ENCODE peak calls at places on chromosomes 16 and 17, in six cellular contexts. One of them, this sample, is unnamed.

GRCh38 chr17:44867841-44868240 is 20.2 kb downstream of the HIGD1B start:
- DNase-seq in GM12891: no peak
- DNase-seq in HepG2: no peak
- DNase-seq in H1: no peak
- DNase-seq in GM12878: no peak
- DNase-seq in K562: no peak
- DNase-seq in this sample: no peak

GRCh38 chr17:3961564-3962047 is 2.6 kb downstream of the ATP2A3 start:
- DNase-seq in K562: no peak
- DNase-seq in H1: no peak
- DNase-seq in HepG2: no peak
- DNase-seq in GM12891: no peak
- DNase-seq in GM12878: peak
- DNase-seq in this sample: no peak

GRCh38 chr17:67040652-67041051 is 3.7 kb upstream of the CACNG1 start:
- DNase-seq in GM12891: no peak
- DNase-seq in H1: no peak
- DNase-seq in HepG2: no peak
- DNase-seq in GM12878: no peak
- DNase-seq in K562: no peak
- DNase-seq in this sample: no peak

GRCh38 chr16:31181102-31181830 is 1.3 kb downstream of the FUS start:
- DNase-seq in GM12891: no peak
- DNase-seq in H1: no peak
- DNase-seq in GM12878: no peak
- DNase-seq in K562: peak
- DNase-seq in HepG2: no peak
- DNase-seq in this sample: no peak

GRCh38 chr17:72244942-72245341 is 124.1 kb downstream of the SOX9 start:
- DNase-seq in HepG2: no peak
- DNase-seq in GM12878: no peak
- DNase-seq in GM12891: no peak
- DNase-seq in H1: no peak
- DNase-seq in K562: no peak
- DNase-seq in this sample: no peak

GRCh38 chr17:77769215-77769614 is 189.3 kb upstream of the TNRC6C start:
- DNase-seq in GM12891: no peak
- DNase-seq in GM12878: no peak
- DNase-seq in HepG2: no peak
- DNase-seq in K562: no peak
- DNase-seq in H1: no peak
- DNase-seq in this sample: no peak

GRCh38 chr16:88401604-88402246 is 19.0 kb downstream of the ZNF469 start:
- DNase-seq in GM12878: no peak
- DNase-seq in GM12891: no peak
- DNase-seq in K562: no peak
- DNase-seq in H1: no peak
- DNase-seq in HepG2: no peak
- DNase-seq in this sample: no peak

GRCh38 chr16:67967183-67967955 is 1.1 kb downstream of the SLC12A4 start:
- DNase-seq in K562: peak
- DNase-seq in GM12878: no peak
- DNase-seq in GM12891: no peak
- DNase-seq in HepG2: no peak
- DNase-seq in H1: no peak
- DNase-seq in this sample: no peak

GRCh38 chr17:42781639-42782401 is 1.4 kb downstream of the WNK4 start:
- DNase-seq in H1: no peak
- DNase-seq in GM12878: no peak
- DNase-seq in K562: no peak
- DNase-seq in GM12891: no peak
- DNase-seq in HepG2: no peak
- DNase-seq in this sample: no peak

DNA sequence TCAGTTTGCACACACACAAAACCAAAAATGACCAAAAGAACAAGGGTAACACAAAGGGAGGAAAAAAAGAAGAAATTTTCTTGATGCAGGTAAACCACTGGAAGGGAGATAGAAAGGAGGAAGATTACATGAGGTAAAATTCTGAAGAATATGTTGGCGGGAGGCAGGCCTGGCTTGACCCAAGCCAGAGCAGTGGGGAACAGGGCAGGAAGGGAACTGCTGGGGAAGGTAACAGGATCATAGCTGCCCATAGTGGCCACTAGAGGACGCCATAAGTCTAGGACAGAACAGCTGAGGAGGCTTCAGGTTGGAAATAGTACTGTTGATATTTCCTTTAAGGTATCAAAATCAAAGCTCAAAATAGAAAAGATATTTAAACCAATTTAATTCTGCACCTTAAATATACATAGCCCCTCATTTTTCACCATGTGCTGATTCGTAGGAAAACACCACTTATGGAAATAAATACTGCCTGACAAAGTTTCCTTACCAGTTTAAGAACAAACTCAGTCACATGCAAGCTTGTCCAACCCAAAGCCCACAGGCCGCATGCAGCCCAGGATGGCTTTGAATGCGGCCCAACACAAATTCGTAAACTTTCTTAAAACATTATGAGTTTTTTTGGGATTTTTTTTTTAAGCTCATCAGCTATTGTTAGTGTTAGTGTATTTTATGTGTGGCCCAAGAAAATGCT is 15.5 kb downstream of the VPS35 start:
- DNase-seq in GM12878: peak
- DNase-seq in K562: peak
- DNase-seq in HepG2: peak
- DNase-seq in GM12891: no peak
- DNase-seq in H1: peak
- DNase-seq in this sample: peak
- TF ChIP-seq TAF1 in GM12878: no peak
- TF ChIP-seq TAF1 in K562: no peak
- TF ChIP-seq TAF1 in HepG2: no peak
- TF ChIP-seq TAF1 in GM12891: no peak
- TF ChIP-seq TAF1 in H1: no peak
- TF ChIP-seq TAF1 in this sample: no peak

GRCh38 chr16:58940609-58941008 is 206.5 kb upstream of the GOT2 start:
- DNase-seq in K562: no peak
- DNase-seq in GM12891: no peak
- DNase-seq in H1: no peak
- DNase-seq in HepG2: no peak
- DNase-seq in GM12878: no peak
- DNase-seq in this sample: no peak

GRCh38 chr16:58938856-58939255 is 204.7 kb upstream of the GOT2 start:
- DNase-seq in HepG2: no peak
- DNase-seq in GM12878: no peak
- DNase-seq in H1: no peak
- DNase-seq in GM12891: no peak
- DNase-seq in K562: no peak
- DNase-seq in this sample: no peak

GRCh38 chr16:58933186-58933585 is 199.1 kb upstream of the GOT2 start:
- DNase-seq in HepG2: no peak
- DNase-seq in GM12891: no peak
- DNase-seq in K562: no peak
- DNase-seq in H1: no peak
- DNase-seq in GM12878: no peak
- DNase-seq in this sample: no peak

DNA sequence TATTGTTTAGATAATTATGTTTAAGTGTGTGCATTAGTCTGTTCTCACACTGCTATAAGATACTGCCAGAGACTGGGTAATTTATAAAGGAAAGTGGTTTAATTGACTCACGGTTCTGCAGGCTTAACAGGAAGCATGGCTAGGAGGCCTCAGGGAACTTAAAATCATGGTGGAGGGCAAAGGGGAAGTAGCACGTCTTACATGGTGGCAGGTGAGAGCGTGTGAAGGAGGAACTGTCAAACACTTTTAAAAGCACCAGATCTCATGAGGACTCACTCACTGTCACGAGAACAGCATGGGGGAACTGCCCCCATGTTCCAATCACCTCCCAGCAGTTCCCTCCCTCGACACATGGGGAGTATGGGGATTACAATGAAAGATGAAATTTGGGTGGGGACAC is 203.5 kb upstream of the GOT2 start:
- DNase-seq in K562: no peak
- DNase-seq in GM12891: no peak
- DNase-seq in H1: no peak
- DNase-seq in GM12878: no peak
- DNase-seq in HepG2: no peak
- DNase-seq in this sample: no peak
- TF ChIP-seq POLR2AphosphoS5 in K562: no peak
- TF ChIP-seq POLR2AphosphoS5 in GM12891: no peak
- TF ChIP-seq POLR2AphosphoS5 in H1: no peak
- TF ChIP-seq POLR2AphosphoS5 in GM12878: no peak
- TF ChIP-seq POLR2AphosphoS5 in HepG2: no peak
- TF ChIP-seq POLR2AphosphoS5 in this sample: no peak

DNA sequence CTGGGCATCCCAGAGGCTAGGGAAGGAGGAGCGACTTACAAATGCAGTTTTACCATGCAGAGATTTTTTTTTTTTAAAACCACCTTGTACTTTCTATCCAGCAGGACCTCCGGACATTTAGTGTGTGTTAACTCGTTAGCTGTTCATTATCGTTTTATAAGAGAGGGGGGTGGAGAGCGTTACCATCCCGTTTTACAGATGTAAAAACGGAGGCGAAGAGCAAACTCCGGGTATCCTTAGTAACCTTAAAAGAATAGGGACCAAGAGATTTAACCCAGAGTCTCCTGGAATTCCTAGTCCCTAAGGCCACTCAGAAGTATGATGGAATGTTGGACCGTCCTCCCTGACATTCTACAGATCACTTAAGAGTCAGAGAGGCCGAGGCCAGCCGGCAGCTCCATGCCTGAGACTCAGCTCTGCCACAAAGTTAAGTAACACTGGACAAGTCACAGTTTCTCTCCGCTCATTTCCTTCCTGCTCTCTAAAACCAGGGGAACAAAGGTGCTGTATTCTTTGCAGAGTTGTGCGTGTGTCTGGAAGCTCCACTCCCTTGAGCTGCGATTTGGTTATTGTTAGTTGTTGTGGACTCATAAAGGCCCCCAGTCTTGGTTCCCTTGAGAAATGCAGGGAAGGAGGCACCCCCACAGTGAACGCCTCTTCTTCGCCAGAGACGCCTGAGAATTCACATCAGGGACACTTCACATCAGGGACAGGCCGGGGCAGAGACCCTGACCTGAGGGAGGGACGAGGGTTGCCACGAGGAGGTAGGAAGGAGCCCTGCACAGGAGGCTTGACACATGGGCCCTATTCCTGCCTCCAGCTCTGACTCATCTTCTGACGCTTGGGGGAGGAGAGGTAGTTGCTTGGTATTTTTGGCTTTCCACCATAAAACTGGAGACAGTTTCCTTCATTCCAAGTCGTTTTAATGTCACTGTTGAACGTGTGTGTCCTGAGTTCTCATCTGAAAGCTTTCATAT is 1.2 kb downstream of the DUSP14 start:
- DNase-seq in H1: peak
- DNase-seq in HepG2: peak
- DNase-seq in K562: peak
- DNase-seq in GM12891: no peak
- DNase-seq in GM12878: no peak
- DNase-seq in this sample: no peak
- TF ChIP-seq POLR2A in H1: no peak
- TF ChIP-seq POLR2A in HepG2: peak
- TF ChIP-seq POLR2A in K562: peak
- TF ChIP-seq POLR2A in GM12891: no peak
- TF ChIP-seq POLR2A in GM12878: no peak
- TF ChIP-seq POLR2A in this sample: no peak

DNA sequence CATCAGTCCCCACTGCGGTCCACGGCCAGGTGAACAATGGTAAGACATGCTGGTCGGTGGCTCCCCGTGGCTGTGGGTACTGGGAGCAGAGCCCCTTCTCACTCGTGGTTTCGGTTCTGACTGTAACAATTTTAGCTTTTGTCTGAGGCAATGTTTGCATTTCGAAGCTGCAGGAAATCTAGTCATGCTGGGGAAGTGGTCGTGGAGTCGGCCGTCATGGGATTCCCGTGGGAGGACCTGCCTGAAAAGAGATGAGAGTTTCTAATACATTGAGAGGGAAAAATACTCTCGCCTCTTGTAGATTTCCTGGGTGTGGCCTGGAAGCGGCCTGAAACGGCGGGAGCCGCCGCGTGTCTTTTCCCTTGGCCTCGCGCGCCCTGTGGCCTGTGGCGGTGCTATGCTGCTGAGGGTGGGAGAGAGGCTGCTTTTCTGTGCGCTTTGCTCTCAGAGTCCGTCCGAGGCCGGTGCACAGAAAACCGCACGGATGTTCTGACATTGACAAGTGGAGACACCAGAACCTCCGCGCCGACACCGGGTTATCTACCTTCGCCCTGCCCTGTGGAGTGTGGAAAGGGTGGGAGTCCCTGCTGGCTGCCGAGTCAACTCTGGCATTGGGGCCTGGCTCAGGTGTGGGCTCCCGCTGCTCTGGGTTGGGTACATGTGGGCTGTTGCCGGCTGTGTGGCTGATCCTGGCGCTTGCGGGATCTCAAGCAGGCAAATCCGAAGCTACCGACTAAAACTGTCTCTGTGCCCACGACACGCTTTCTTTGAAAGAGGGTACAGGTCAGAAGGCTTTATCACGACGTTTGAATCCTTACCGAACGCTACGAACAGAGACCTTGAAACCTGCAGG is 60.8 kb downstream of the WDR45B start:
- DNase-seq in H1: no peak
- DNase-seq in HepG2: no peak
- DNase-seq in GM12878: no peak
- DNase-seq in K562: no peak
- DNase-seq in GM12891: no peak
- DNase-seq in this sample: no peak
- TF ChIP-seq TAF1 in H1: no peak
- TF ChIP-seq TAF1 in HepG2: no peak
- TF ChIP-seq TAF1 in GM12878: no peak
- TF ChIP-seq TAF1 in K562: no peak
- TF ChIP-seq TAF1 in GM12891: no peak
- TF ChIP-seq TAF1 in this sample: no peak